ENCODE peak calls at places on chromosomes 6 and 20, in four cellular contexts. One of them, this sample, is unnamed.

GRCh38 chr6:136959471-136959891 is 37.4 kb downstream of the SLC35D3 start:
- DNase-seq in IMR-90: no peak
- DNase-seq in mesendoderm: peak
- DNase-seq in H1: no peak
- DNase-seq in this sample: peak

GRCh38 chr20:19975901-19976300 is 41.3 kb upstream of the NAA20 start:
- DNase-seq in IMR-90: no peak
- DNase-seq in mesendoderm: no peak
- DNase-seq in H1: no peak
- DNase-seq in this sample: no peak

GRCh38 chr20:44961868-44962267 is 1.7 kb upstream of the TOMM34 start:
- DNase-seq in IMR-90: peak
- DNase-seq in mesendoderm: peak
- DNase-seq in H1: no peak
- DNase-seq in this sample: no peak

GRCh38 chr6:137351890-137352289 is 132.7 kb upstream of the IFNGR1 start:
- DNase-seq in IMR-90: peak
- DNase-seq in mesendoderm: no peak
- DNase-seq in H1: no peak
- DNase-seq in this sample: no peak

GRCh38 chr20:62929051-62929538 is 2.8 kb upstream of the DIDO1 start:
- DNase-seq in IMR-90: peak
- DNase-seq in mesendoderm: peak
- DNase-seq in H1: no peak
- DNase-seq in this sample: peak

GRCh38 chr20:39075731-39076130 is 113.6 kb downstream of the DHX35 start:
- DNase-seq in IMR-90: no peak
- DNase-seq in mesendoderm: no peak
- DNase-seq in H1: no peak
- DNase-seq in this sample: no peak

GRCh38 chr20:57756213-57756612 is 46.4 kb upstream of the PMEPA1 start:
- DNase-seq in IMR-90: no peak
- DNase-seq in mesendoderm: no peak
- DNase-seq in H1: no peak
- DNase-seq in this sample: no peak

GRCh38 chr20:37880726-37881591 is 22.0 kb upstream of the VSTM2L start:
- DNase-seq in IMR-90: no peak
- DNase-seq in mesendoderm: peak
- DNase-seq in H1: no peak
- DNase-seq in this sample: no peak

GRCh38 chr6:132131777-132132176 is 180.6 kb upstream of the CCN2 start:
- DNase-seq in IMR-90: peak
- DNase-seq in mesendoderm: peak
- DNase-seq in H1: no peak
- DNase-seq in this sample: no peak

GRCh38 chr6:133590196-133590595 is 298.7 kb upstream of the TCF21 start:
- DNase-seq in IMR-90: no peak
- DNase-seq in mesendoderm: no peak
- DNase-seq in H1: no peak
- DNase-seq in this sample: no peak

GRCh38 chr20:23235173-23236027 is 115.2 kb upstream of the NXT1 start:
- DNase-seq in IMR-90: peak
- DNase-seq in mesendoderm: peak
- DNase-seq in H1: peak
- DNase-seq in this sample: peak

GRCh38 chr6:41940759-41941279 is 789 bp downstream of the CCND3 start:
- DNase-seq in IMR-90: peak
- DNase-seq in mesendoderm: peak
- DNase-seq in H1: no peak
- DNase-seq in this sample: peak

GRCh38 chr6:33589723-33590530 is 9.9 kb upstream of the BAK1 start:
- DNase-seq in IMR-90: peak
- DNase-seq in mesendoderm: peak
- DNase-seq in H1: no peak
- DNase-seq in this sample: peak

GRCh38 chr6:128438311-128438916 is 82.0 kb downstream of the PTPRK start:
- DNase-seq in IMR-90: no peak
- DNase-seq in mesendoderm: no peak
- DNase-seq in H1: no peak
- DNase-seq in this sample: no peak

GRCh38 chr6:17865243-17865642 is 122.2 kb downstream of the KIF13A start:
- DNase-seq in IMR-90: peak
- DNase-seq in mesendoderm: no peak
- DNase-seq in H1: no peak
- DNase-seq in this sample: no peak

GRCh38 chr6:160122744-160123143 is 1.1 kb downstream of the SLC22A1 start:
- DNase-seq in IMR-90: no peak
- DNase-seq in mesendoderm: no peak
- DNase-seq in H1: no peak
- DNase-seq in this sample: no peak

GRCh38 chr6:160124007-160124406 is 2.4 kb downstream of the SLC22A1 start:
- DNase-seq in IMR-90: no peak
- DNase-seq in mesendoderm: no peak
- DNase-seq in H1: no peak
- DNase-seq in this sample: no peak

GRCh38 chr6:160120087-160120486 is 1.5 kb upstream of the SLC22A1 start:
- DNase-seq in IMR-90: no peak
- DNase-seq in mesendoderm: no peak
- DNase-seq in H1: no peak
- DNase-seq in this sample: no peak

GRCh38 chr6:160121981-160122380 is 366 bp downstream of the SLC22A1 start:
- DNase-seq in IMR-90: no peak
- DNase-seq in mesendoderm: no peak
- DNase-seq in H1: no peak
- DNase-seq in this sample: no peak

GRCh38 chr6:160121558-160121957 is at the start of gene SLC22A1:
- DNase-seq in IMR-90: no peak
- DNase-seq in mesendoderm: no peak
- DNase-seq in H1: no peak
- DNase-seq in this sample: peak
- H3K18ac ChIP-seq in IMR-90: no peak
- H3K18ac ChIP-seq in mesendoderm: no peak
- H3K18ac ChIP-seq in H1: no peak
- H3K18ac ChIP-seq in this sample: no peak

DNA sequence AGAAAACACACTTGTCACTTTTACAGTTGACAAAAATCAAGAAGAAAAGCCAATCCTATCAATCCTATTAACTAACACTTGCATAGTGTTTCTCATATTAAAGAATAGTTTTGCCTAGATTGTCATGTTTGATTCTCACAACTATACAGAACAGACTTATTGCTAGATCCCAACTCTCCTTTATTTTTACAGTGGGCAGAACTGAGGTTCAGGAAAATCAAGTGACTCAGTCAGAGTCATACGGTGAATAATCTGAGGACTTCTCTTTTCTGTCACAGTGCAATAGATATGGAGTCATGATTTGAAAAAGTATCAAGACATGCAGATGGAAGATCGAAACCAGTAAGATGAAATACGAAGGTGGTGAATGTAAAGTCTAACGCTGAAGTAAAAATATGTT is 195.1 kb upstream of the CITED2 start:
- DNase-seq in IMR-90: peak
- DNase-seq in mesendoderm: no peak
- DNase-seq in H1: no peak
- DNase-seq in this sample: no peak
- H4K5ac ChIP-seq in IMR-90: peak
- H4K5ac ChIP-seq in mesendoderm: no peak
- H4K5ac ChIP-seq in H1: no peak
- H4K5ac ChIP-seq in this sample: no peak

DNA sequence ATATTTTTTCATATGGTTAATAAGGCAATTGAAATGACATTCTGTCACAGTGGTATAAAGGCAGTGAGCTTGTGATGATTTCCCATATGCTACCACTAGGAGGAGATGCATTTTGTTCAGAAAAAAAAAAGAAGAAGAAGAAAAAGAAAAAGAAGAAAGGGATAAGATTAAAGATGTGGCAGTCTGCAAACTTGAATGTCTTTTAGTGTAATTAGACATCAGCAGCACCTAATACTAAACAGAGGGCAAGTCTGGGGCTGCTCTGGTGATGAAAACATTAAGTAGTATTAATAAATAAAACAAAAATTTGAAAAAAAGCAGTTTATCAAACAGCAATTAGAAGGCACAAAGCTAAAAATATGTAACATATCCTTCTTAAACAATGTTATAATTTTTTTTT is 95.4 kb upstream of the DEFB112 start:
- DNase-seq in IMR-90: peak
- DNase-seq in mesendoderm: peak
- DNase-seq in H1: no peak
- DNase-seq in this sample: no peak
- H3K18ac ChIP-seq in IMR-90: no peak
- H3K18ac ChIP-seq in mesendoderm: no peak
- H3K18ac ChIP-seq in H1: no peak
- H3K18ac ChIP-seq in this sample: no peak

GRCh38 chr6:65295812-65296211 is 411.2 kb downstream of the EYS start:
- DNase-seq in IMR-90: no peak
- DNase-seq in mesendoderm: no peak
- DNase-seq in H1: no peak
- DNase-seq in this sample: no peak

DNA sequence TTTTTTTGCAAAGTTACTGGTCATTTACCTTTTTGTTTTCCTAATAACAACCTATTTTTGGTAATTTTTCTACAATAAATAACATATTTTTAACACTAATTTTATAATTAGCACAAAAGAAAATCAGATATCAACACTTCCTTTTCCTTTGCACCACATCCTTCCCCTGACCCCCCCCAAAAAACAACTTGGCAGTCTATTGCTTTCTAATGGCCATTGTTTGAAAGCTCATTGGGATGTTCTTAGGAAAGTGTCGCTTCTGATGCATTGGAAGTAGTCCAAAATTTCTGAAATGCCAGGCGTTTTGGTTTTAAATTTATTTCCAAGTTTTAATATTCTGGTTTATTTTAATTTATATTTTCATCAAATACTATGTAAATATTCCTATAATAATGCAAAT is 407.8 kb downstream of the EYS start:
- DNase-seq in IMR-90: no peak
- DNase-seq in mesendoderm: no peak
- DNase-seq in H1: no peak
- DNase-seq in this sample: no peak
- H4K5ac ChIP-seq in IMR-90: no peak
- H4K5ac ChIP-seq in mesendoderm: no peak
- H4K5ac ChIP-seq in H1: no peak
- H4K5ac ChIP-seq in this sample: no peak

DNA sequence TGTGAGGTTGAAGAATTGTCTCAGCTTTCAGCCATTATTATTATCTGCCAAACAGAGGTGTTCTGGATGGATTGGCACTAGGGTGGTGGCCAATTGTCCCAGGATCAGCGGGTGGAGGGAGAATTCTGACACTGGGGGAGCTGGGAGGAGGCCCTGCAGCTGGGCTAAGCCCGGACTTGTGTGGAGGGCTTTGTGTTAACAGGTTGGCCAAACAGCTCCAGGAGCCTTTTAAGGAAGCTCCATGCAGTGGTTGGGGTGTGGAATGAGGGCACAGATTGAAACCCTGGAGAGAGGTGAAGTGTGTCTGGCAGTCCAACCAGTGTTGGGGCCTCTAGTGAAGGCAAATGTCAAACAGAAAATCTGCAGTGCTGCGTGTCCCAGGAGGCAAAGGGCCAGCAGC is 135.8 kb downstream of the IMPG1 start:
- DNase-seq in IMR-90: no peak
- DNase-seq in mesendoderm: no peak
- DNase-seq in H1: no peak
- DNase-seq in this sample: no peak
- H3K18ac ChIP-seq in IMR-90: no peak
- H3K18ac ChIP-seq in mesendoderm: no peak
- H3K18ac ChIP-seq in H1: no peak
- H3K18ac ChIP-seq in this sample: no peak

This sample was measured in H9.